ENCODE peak calls at places on chromosome 1, in ten cellular contexts. B is stimulated activated CD8-positive, alpha-beta memory T cell treated with anti-CD3 and anti-CD28 coated beads, Interleukin-7, amount 100 ng/mL, for 4 hours; P is naive thymus-derived CD8-positive, alpha-beta T cell; K is AG04450; W is transverse colon; C is NCI-H1092 treated with DMSO at 0.1 percent for 48 hours; H is WERI-Rb-1; Z is T-cell; I is NCI-H146; F is activated T-cell treated with anti-CD3 and anti-CD28 coated beads, Interleukin-2, amount 50 U/mL, for 72 hours. S is an unnamed sample.

GRCh38 chr1:30257742-30258380 is 465.5 kb downstream of the MATN1 start:
- DNase-seq in F (no peak), W (no peak), P (no peak), H (no peak), C (no peak), B (no peak), K (no peak), I (no peak), Z (no peak), S (no peak)

GRCh38 chr1:38615680-38616079 is 243.9 kb downstream of the RRAGC start:
- DNase-seq in K (no peak), H (no peak), C (no peak), W (no peak), Z (no peak), B (no peak), I (no peak), F (no peak), P (no peak), S (no peak)

GRCh38 chr1:225651376-225651871 is 1.5 kb downstream of the ENAH start:
- DNase-seq in P (no peak), H (no peak), I (no peak), Z (no peak), B (no peak), C (peak), K (no peak), F (no peak), W (no peak), S (peak)

GRCh38 chr1:1144122-1144842 is 28.4 kb upstream of the C1orf159 start:
- DNase-seq in H (no peak), C (no peak), Z (peak), K (no peak), P (peak), I (peak), B (no peak), W (peak), F (peak), S (no peak)

GRCh38 chr1:77825356-77825709 is 45.9 kb downstream of the MIGA1 start:
- DNase-seq in P (no peak), W (peak), I (peak), F (peak), Z (no peak), K (peak), H (no peak), C (peak), B (no peak), S (peak)

GRCh38 chr1:14930224-14930965 is 223.2 kb upstream of the TMEM51 start:
- DNase-seq in B (no peak), I (no peak), P (no peak), C (no peak), K (no peak), W (no peak), Z (no peak), H (no peak), F (no peak), S (no peak)

GRCh38 chr1:170668301-170668789 is 4.4 kb downstream of the PRRX1 start:
- DNase-seq in B (no peak), Z (no peak), K (no peak), C (no peak), W (no peak), H (no peak), F (no peak), I (no peak), P (no peak), S (peak)

GRCh38 chr1:67616394-67616985 is 68.5 kb upstream of the GADD45A start:
- DNase-seq in P (no peak), W (no peak), I (no peak), B (no peak), H (no peak), C (no peak), K (no peak), F (no peak), Z (no peak), S (peak)

GRCh38 chr1:18607289-18607760 is 23.3 kb upstream of the PAX7 start:
- DNase-seq in B (no peak), H (no peak), I (no peak), W (no peak), C (no peak), K (no peak), F (no peak), P (no peak), Z (no peak), S (no peak)

GRCh38 chr1:3473381-3473844 is 18.9 kb downstream of the ARHGEF16 start:
- DNase-seq in I (no peak), F (no peak), B (no peak), K (peak), W (no peak), Z (no peak), H (no peak), C (no peak), P (no peak), S (peak)

GRCh38 chr1:23537296-23537993 is 6.4 kb upstream of the E2F2 start:
- DNase-seq in C (no peak), B (no peak), W (no peak), K (no peak), H (no peak), Z (no peak), F (no peak), I (no peak), P (no peak), S (peak)

GRCh38 chr1:59150537-59151386 is 146.1 kb upstream of the FGGY start:
- DNase-seq in I (no peak), K (peak), C (no peak), P (no peak), B (no peak), H (peak), Z (no peak), F (peak), W (peak), S (peak)

GRCh38 chr1:209873067-209873810 is 45.5 kb downstream of the UTP25 start:
- DNase-seq in K (no peak), W (no peak), H (no peak), C (no peak), P (no peak), B (no peak), F (no peak), Z (no peak), I (no peak), S (no peak)

GRCh38 chr1:5913078-5913845 is 79.0 kb downstream of the NPHP4 start:
- DNase-seq in B (no peak), W (no peak), C (no peak), K (no peak), P (no peak), F (no peak), Z (no peak), H (no peak), I (no peak), S (no peak)

GRCh38 chr1:169426174-169426716 is 1.0 kb downstream of the CCDC181 start:
- DNase-seq in F (no peak), W (no peak), I (no peak), K (no peak), P (no peak), B (no peak), H (no peak), C (no peak), Z (no peak), S (no peak)

GRCh38 chr1:44049839-44050238 is 18.6 kb upstream of the SLC6A9 start:
- DNase-seq in P (no peak), C (no peak), K (peak), W (no peak), F (no peak), I (no peak), B (no peak), Z (no peak), H (no peak), S (peak)

S was measured in AG10803.